ENCODE peak calls at places on chromosome 16, in eight cellular contexts. F, N, Q, U, M, P, V and T are unnamed samples.

GRCh38 chr16:67865318-67865717 is 7.5 kb upstream of the EDC4 start:
- DNase-seq in F (no peak), N (peak; percentile 27), Q (no peak), U (peak; percentile 86), M (peak; percentile 57), P (peak; percentile 15), V (no peak), T (no peak)

GRCh38 chr16:19132898-19133297 is 19.1 kb downstream of the ITPRIPL2 start:
- DNase-seq in F (no peak), N (no peak), Q (no peak), U (no peak), M (no peak), P (no peak), V (no peak), T (no peak)

GRCh38 chr16:23171234-23171948 is 11.2 kb upstream of the SCNN1G start:
- DNase-seq in F (no peak), N (no peak), Q (no peak), U (no peak), M (peak; percentile 17), P (no peak), V (no peak), T (no peak)

GRCh38 chr16:81376880-81377279 is 62.1 kb downstream of the GAN start:
- DNase-seq in F (no peak), N (no peak), Q (no peak), U (no peak), M (peak; percentile 6), P (no peak), V (no peak), T (no peak)

GRCh38 chr16:3149630-3150345 is 15.0 kb downstream of the ZNF213 start:
- DNase-seq in F (peak; percentile 83), N (peak; percentile 81), Q (peak; percentile 71), U (peak; percentile 91), M (peak; percentile 83), P (no peak), V (peak; percentile 89), T (peak; percentile 58)

GRCh38 chr16:2497116-2497630 is 16.6 kb upstream of the ATP6V0C start:
- DNase-seq in F (peak; percentile 70), N (no peak), Q (no peak), U (no peak), M (peak; percentile 64), P (no peak), V (peak; percentile 83), T (no peak)

GRCh38 chr16:76265434-76266045 is 11.7 kb upstream of the CNTNAP4 start:
- DNase-seq in F (no peak), N (peak; percentile 28), Q (no peak), U (peak; percentile 94), M (peak; percentile 46), P (no peak), V (no peak), T (no peak)

GRCh38 chr16:64153718-64154117 is 968.1 kb downstream of the CDH11 start:
- DNase-seq in F (no peak), N (no peak), Q (no peak), U (no peak), M (no peak), P (no peak), V (no peak), T (no peak)

GRCh38 chr16:73166972-73167550 is 119.1 kb upstream of the ZFHX3 start:
- DNase-seq in F (no peak), N (no peak), Q (no peak), U (no peak), M (peak; percentile 53), P (no peak), V (no peak), T (no peak)

GRCh38 chr16:81485824-81486554 is 41.4 kb downstream of the CMIP start:
- DNase-seq in F (no peak), N (no peak), Q (no peak), U (no peak), M (peak; percentile 41), P (no peak), V (no peak), T (no peak)

GRCh38 chr16:53745753-53746258 is 41.9 kb downstream of the FTO start:
- DNase-seq in F (no peak), N (no peak), Q (no peak), U (no peak), M (peak; percentile 10), P (no peak), V (no peak), T (no peak)

GRCh38 chr16:85011846-85012284 is 530 bp upstream of the ZDHHC7 start:
- DNase-seq in F (no peak), N (no peak), Q (no peak), U (no peak), M (no peak), P (no peak), V (no peak), T (no peak)

GRCh38 chr16:31507617-31507928 is 618 bp downstream of the RUSF1 start:
- DNase-seq in F (no peak), N (no peak), Q (no peak), U (no peak), M (no peak), P (peak; percentile 10), V (no peak), T (no peak)

GRCh38 chr16:53881371-53881770 is 177.4 kb downstream of the FTO start:
- DNase-seq in F (no peak), N (no peak), Q (no peak), U (no peak), M (peak; percentile 58), P (no peak), V (no peak), T (no peak)

DNA sequence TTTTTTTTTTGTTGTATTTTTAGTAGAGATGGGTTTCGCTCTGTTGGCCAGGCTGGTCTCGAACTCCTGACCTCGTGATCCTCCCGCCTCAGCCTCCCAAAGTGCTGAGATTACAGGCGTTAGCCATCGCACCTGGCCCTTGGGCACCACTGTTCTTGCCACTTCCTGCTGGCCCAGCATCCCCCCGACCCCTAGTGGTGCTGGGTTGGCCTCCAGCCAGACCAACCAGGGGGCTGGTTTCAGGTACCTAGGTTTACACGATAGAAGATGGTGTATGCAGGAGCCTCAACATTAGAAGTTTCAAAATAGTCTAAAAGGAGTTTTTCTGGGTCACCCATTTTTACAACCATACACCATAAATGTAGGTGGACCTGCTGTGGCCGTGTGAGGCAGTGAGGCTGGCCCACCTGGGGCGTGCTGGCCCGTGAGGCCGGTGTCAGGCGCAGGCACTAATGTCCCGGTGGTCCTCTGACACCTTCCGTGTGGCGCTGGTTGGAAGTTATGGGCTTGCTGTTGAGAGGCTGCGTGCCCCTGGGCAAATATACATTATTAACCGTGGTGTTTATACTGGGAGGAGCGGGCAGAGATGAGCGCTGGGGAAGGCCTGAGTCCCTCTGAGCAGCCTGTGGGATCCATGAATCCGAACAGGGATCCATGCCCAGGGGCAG is 43.5 kb downstream of the CFAP20 start:
- DNase-seq in F (no peak), N (no peak), Q (no peak), U (no peak), M (no peak), P (no peak), V (no peak), T (no peak)
- H3K4me1 ChIP-seq in F (peaks cover 6% of the 10 kb centered on the region), N (no peaks in the 10 kb centered on the region), Q (no peaks in the 10 kb centered on the region), U (no peaks in the 10 kb centered on the region), M (no peaks in the 10 kb centered on the region), P (no peaks in the 10 kb centered on the region), V (no peaks in the 10 kb centered on the region), T (no peaks in the 10 kb centered on the region)

GRCh38 chr16:27268376-27269299 is at the start of gene NSMCE1:
- DNase-seq in F (peak; percentile 98), N (peak; percentile 99), Q (peak; percentile 96), U (peak; percentile 97), M (peak; percentile 97), P (peak; percentile 95), V (peak; percentile 99), T (peak; percentile 94)

GRCh38 chr16:27267037-27267677 is 1.4 kb downstream of the NSMCE1 start:
- DNase-seq in F (no peak), N (no peak), Q (no peak), U (peak; percentile 15), M (no peak), P (no peak), V (no peak), T (no peak)

GRCh38 chr16:27272076-27272475 is 3.5 kb upstream of the NSMCE1 start:
- DNase-seq in F (no peak), N (no peak), Q (no peak), U (peak; percentile 24), M (no peak), P (no peak), V (no peak), T (no peak)

GRCh38 chr16:27270389-27270788 is 1.8 kb upstream of the NSMCE1 start:
- DNase-seq in F (no peak), N (no peak), Q (no peak), U (no peak), M (no peak), P (no peak), V (no peak), T (no peak)

DNA sequence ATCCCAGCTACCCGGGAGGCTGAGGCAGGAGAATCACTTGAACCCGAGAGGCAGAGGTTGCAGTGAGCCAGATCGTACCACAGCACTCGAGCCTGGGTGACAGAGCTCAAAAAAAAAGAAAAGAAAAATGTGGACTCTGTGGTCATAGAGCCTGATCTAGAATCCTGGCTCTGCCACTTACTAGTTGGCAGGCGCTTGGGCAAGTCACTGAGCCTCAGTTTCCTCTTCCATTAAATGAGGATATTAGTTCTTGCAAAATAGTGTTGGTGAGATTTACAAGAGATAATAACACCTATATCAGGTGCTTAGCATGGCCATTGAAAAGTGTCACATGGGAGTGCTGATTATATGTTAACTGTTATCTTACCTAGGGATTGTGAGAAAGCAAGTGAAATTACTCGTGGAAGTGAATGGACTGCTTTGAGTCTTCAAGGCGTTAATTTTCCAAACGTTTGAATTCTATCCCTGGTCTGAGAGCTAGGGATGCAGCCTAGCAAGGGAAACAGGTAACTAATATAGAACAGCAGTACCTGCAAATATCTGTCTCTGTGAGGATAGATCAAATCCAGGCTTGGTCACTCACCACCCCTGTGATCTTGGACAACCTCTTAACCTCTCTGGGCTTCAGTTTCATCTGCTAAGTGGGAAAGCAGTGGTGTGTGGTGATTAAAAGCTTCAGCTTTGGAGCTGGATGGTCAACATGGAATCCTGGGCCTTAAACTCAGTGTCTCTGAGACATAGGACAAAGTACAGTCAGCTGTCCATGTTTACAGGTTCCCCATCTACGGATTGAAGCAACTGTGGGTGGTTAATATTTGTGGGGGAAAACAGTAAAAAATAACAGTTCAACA is 953 bp upstream of the NSMCE1 start:
- DNase-seq in F (no peak), N (no peak), Q (no peak), U (peak; percentile 35), M (no peak), P (no peak), V (no peak), T (no peak)
- H3K4me3 ChIP-seq in F (peak overlapping the region; percentile 85), N (peak overlapping the region; percentile 72), Q (peak overlapping the region; percentile 39), U (no peak overlapping the region), M (no peak overlapping the region), P (no peak overlapping the region), V (peak overlapping the region; percentile 67), T (peak overlapping the region; percentile 90)

GRCh38 chr16:87794485-87795078 is 28.8 kb upstream of the KLHDC4 start:
- DNase-seq in F (no peak), N (no peak), Q (no peak), U (no peak), M (no peak), P (no peak), V (no peak), T (no peak)
- TF ChIP-seq CTCF in F (no peak), N (no peak), Q (no peak), U (no peak), M (no peak), P (no peak), V (no peak), T (no peak)

DNA sequence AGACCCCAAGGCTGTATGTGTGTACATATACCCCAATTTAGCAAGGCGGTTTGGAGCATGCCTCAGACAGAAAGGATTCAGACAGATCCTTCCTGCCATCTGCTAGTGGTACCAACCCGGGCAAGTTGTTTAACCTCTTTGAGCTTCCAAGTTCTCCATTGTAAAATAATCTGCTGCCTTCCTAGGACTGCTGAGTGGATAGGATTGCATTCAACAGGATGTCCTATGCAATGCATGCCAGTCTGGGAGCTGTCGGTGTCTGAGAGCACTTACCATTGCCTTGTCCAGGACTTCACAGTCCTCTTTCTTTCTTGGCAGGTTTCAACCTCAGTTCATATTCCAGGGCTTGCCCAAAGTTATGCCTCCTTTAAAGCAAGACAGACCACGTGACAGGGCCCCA is 2.0 kb downstream of the CDH13 start:
- DNase-seq in F (no peak), N (no peak), Q (no peak), U (no peak), M (no peak), P (no peak), V (no peak), T (no peak)
- H3K4me1 ChIP-seq in F (peaks cover 15% of the 10 kb centered on the region), N (peaks cover 20% of the 10 kb centered on the region), Q (no peaks in the 10 kb centered on the region), U (peaks cover 11% of the 10 kb centered on the region), M (peaks cover 10% of the 10 kb centered on the region), P (no peaks in the 10 kb centered on the region), V (peaks cover 6% of the 10 kb centered on the region), T (no peaks in the 10 kb centered on the region)